ENCODE peak calls at places on chromosomes 7 and 10, in four cellular contexts. One of them, this sample, is unnamed.
A peak's percentile ranks its signal among the peaks of the same experiment; 100 is the strongest.

GRCh38 chr10:4775808-4776207 is 50.2 kb upstream of the AKR1E2 start:
- DNase-seq in LoVo: peak; percentile 46
- DNase-seq in cardiac muscle cell: no peak
- DNase-seq in Right ventricle myocardium superior: no peak
- DNase-seq in this sample: no peak

GRCh38 chr10:24453404-24453830 is 244.5 kb downstream of the KIAA1217 start:
- DNase-seq in cardiac muscle cell: no peak
- DNase-seq in Right ventricle myocardium superior: no peak
- DNase-seq in LoVo: no peak
- DNase-seq in this sample: no peak

GRCh38 chr10:72116372-72116771 is 28.0 kb upstream of the SPOCK2 start:
- DNase-seq in cardiac muscle cell: no peak
- DNase-seq in Right ventricle myocardium superior: no peak
- DNase-seq in LoVo: no peak
- DNase-seq in this sample: no peak

GRCh38 chr10:34413214-34413613 is 401.9 kb downstream of the PARD3 start:
- DNase-seq in Right ventricle myocardium superior: no peak
- DNase-seq in cardiac muscle cell: no peak
- DNase-seq in LoVo: no peak
- DNase-seq in this sample: no peak

GRCh38 chr7:157270060-157270444 is 66.8 kb upstream of the DNAJB6 start:
- DNase-seq in cardiac muscle cell: no peak
- DNase-seq in Right ventricle myocardium superior: no peak
- DNase-seq in LoVo: no peak
- DNase-seq in this sample: no peak

GRCh38 chr7:106767498-106768323 is 97.4 kb upstream of the PIK3CG start:
- DNase-seq in LoVo: peak; percentile 35
- DNase-seq in cardiac muscle cell: peak; percentile 60
- DNase-seq in Right ventricle myocardium superior: no peak
- DNase-seq in this sample: no peak

GRCh38 chr7:41979834-41980307 is 257.1 kb downstream of the GLI3 start:
- DNase-seq in LoVo: peak; percentile 28
- DNase-seq in Right ventricle myocardium superior: no peak
- DNase-seq in cardiac muscle cell: peak; percentile 87
- DNase-seq in this sample: no peak

GRCh38 chr7:48090095-48090805 is 1.2 kb downstream of the UPP1 start:
- DNase-seq in Right ventricle myocardium superior: peak; percentile 61
- DNase-seq in LoVo: no peak
- DNase-seq in cardiac muscle cell: peak; percentile 51
- DNase-seq in this sample: peak; percentile 91

GRCh38 chr10:99926925-99927718 is 82.6 kb downstream of the DNMBP start:
- DNase-seq in Right ventricle myocardium superior: peak; percentile 58
- DNase-seq in LoVo: peak; percentile 76
- DNase-seq in cardiac muscle cell: peak; percentile 77
- DNase-seq in this sample: no peak

GRCh38 chr10:116044722-116045374 is 228.2 kb downstream of the GFRA1 start:
- DNase-seq in Right ventricle myocardium superior: peak; percentile 63
- DNase-seq in LoVo: no peak
- DNase-seq in cardiac muscle cell: peak; percentile 3
- DNase-seq in this sample: no peak

GRCh38 chr10:34178756-34179155 is 636.3 kb downstream of the PARD3 start:
- DNase-seq in Right ventricle myocardium superior: no peak
- DNase-seq in cardiac muscle cell: no peak
- DNase-seq in LoVo: no peak
- DNase-seq in this sample: no peak

GRCh38 chr10:72895236-72895850 is 1.8 kb downstream of the OIT3 start:
- DNase-seq in Right ventricle myocardium superior: no peak
- DNase-seq in cardiac muscle cell: no peak
- DNase-seq in LoVo: no peak
- DNase-seq in this sample: no peak

GRCh38 chr10:43395571-43396060 is 13.4 kb downstream of the HNRNPF start:
- DNase-seq in cardiac muscle cell: peak; percentile 22
- DNase-seq in Right ventricle myocardium superior: no peak
- DNase-seq in LoVo: no peak
- DNase-seq in this sample: no peak

GRCh38 chr7:10412426-10413019 is 561.1 kb upstream of the PHF14 start:
- DNase-seq in Right ventricle myocardium superior: no peak
- DNase-seq in LoVo: peak; percentile 70
- DNase-seq in cardiac muscle cell: peak; percentile 45
- DNase-seq in this sample: no peak

GRCh38 chr7:104979167-104979841 is 34.7 kb upstream of the KMT2E start:
- DNase-seq in LoVo: no peak
- DNase-seq in Right ventricle myocardium superior: peak; percentile 54
- DNase-seq in cardiac muscle cell: peak; percentile 90
- DNase-seq in this sample: peak; percentile 74

GRCh38 chr7:33072471-33072870 is 9.9 kb upstream of the NT5C3A start:
- DNase-seq in Right ventricle myocardium superior: no peak
- DNase-seq in cardiac muscle cell: peak; percentile 73
- DNase-seq in LoVo: no peak
- DNase-seq in this sample: no peak

GRCh38 chr7:84455788-84456187 is 261.2 kb upstream of the SEMA3A start:
- DNase-seq in cardiac muscle cell: peak; percentile 48
- DNase-seq in LoVo: no peak
- DNase-seq in Right ventricle myocardium superior: no peak
- DNase-seq in this sample: no peak

GRCh38 chr7:517848-518629 is 1.6 kb downstream of the PDGFA start:
- DNase-seq in cardiac muscle cell: peak; percentile 83
- DNase-seq in LoVo: peak; percentile 49
- DNase-seq in Right ventricle myocardium superior: peak; percentile 81
- DNase-seq in this sample: peak; percentile 94

GRCh38 chr10:130190065-130190736 is 54.0 kb downstream of the GLRX3 start:
- DNase-seq in Right ventricle myocardium superior: peak; percentile 94
- DNase-seq in cardiac muscle cell: peak; percentile 93
- DNase-seq in LoVo: peak; percentile 84
- DNase-seq in this sample: peak; percentile 94

GRCh38 chr10:48607356-48608278 is 2.7 kb upstream of the ARHGAP22 start:
- DNase-seq in Right ventricle myocardium superior: no peak
- DNase-seq in cardiac muscle cell: no peak
- DNase-seq in LoVo: no peak
- DNase-seq in this sample: peak; percentile 83

GRCh38 chr10:48251525-48252353 is 22.8 kb downstream of the FRMPD2 start:
- DNase-seq in Right ventricle myocardium superior: no peak
- DNase-seq in cardiac muscle cell: no peak
- DNase-seq in LoVo: peak; percentile 25
- DNase-seq in this sample: peak; percentile 91

GRCh38 chr7:27636326-27637006 is 26.2 kb downstream of the HIBADH start:
- DNase-seq in LoVo: no peak
- DNase-seq in cardiac muscle cell: peak; percentile 65
- DNase-seq in Right ventricle myocardium superior: no peak
- DNase-seq in this sample: no peak

GRCh38 chr10:69446650-69447151 is 4.6 kb upstream of the TSPAN15 start:
- DNase-seq in Right ventricle myocardium superior: no peak
- DNase-seq in LoVo: peak; percentile 79
- DNase-seq in cardiac muscle cell: peak; percentile 80
- DNase-seq in this sample: no peak

GRCh38 chr7:7522421-7522820 is 13.3 kb downstream of the COL28A1 start:
- DNase-seq in cardiac muscle cell: no peak
- DNase-seq in Right ventricle myocardium superior: no peak
- DNase-seq in LoVo: no peak
- DNase-seq in this sample: no peak

GRCh38 chr10:99983280-99983988 is 26.3 kb downstream of the DNMBP start:
- DNase-seq in Right ventricle myocardium superior: peak; percentile 62
- DNase-seq in cardiac muscle cell: peak; percentile 91
- DNase-seq in LoVo: no peak
- DNase-seq in this sample: no peak

GRCh38 chr7:99121496-99122021 is 22.3 kb downstream of the SMURF1 start:
- DNase-seq in cardiac muscle cell: peak; percentile 76
- DNase-seq in Right ventricle myocardium superior: peak; percentile 58
- DNase-seq in LoVo: no peak
- DNase-seq in this sample: no peak

GRCh38 chr7:114854369-114854768 is 67.5 kb upstream of the MDFIC start:
- DNase-seq in Right ventricle myocardium superior: no peak
- DNase-seq in LoVo: no peak
- DNase-seq in cardiac muscle cell: no peak
- DNase-seq in this sample: no peak

GRCh38 chr10:133085251-133086125 is 2.2 kb upstream of the ADGRA1 start:
- DNase-seq in cardiac muscle cell: no peak
- DNase-seq in LoVo: no peak
- DNase-seq in Right ventricle myocardium superior: no peak
- DNase-seq in this sample: no peak

This sample was measured in esophagus muscularis mucosa.